ENCODE peak calls at places on chromosome 14, in four cellular contexts. One of them, this sample, is unnamed.

GRCh38 chr14:102182190-102182589 is 42.5 kb downstream of the WDR20 start:
- DNase-seq in spleen: no peak
- DNase-seq in upper lobe of right lung: no peak
- DNase-seq in neuronal stem cell: no peak
- DNase-seq in this sample: no peak

GRCh38 chr14:65281991-65282908 is 130.3 kb upstream of the FUT8 start:
- DNase-seq in spleen: no peak
- DNase-seq in upper lobe of right lung: no peak
- DNase-seq in neuronal stem cell: peak; percentile 73
- DNase-seq in this sample: peak; percentile 88

GRCh38 chr14:29486132-29486531 is 441.5 kb downstream of the PRKD1 start:
- DNase-seq in spleen: no peak
- DNase-seq in upper lobe of right lung: no peak
- DNase-seq in neuronal stem cell: no peak
- DNase-seq in this sample: no peak

GRCh38 chr14:93019367-93019843 is 96.3 kb downstream of the ITPK1 start:
- DNase-seq in spleen: no peak
- DNase-seq in upper lobe of right lung: no peak
- DNase-seq in neuronal stem cell: no peak
- DNase-seq in this sample: no peak

GRCh38 chr14:21428930-21429329 is 27.0 kb downstream of the CHD8 start:
- DNase-seq in spleen: no peak
- DNase-seq in upper lobe of right lung: no peak
- DNase-seq in neuronal stem cell: no peak
- DNase-seq in this sample: no peak

GRCh38 chr14:21476526-21476924 is 234 bp downstream of the RAB2B start:
- DNase-seq in spleen: peak; percentile 95
- DNase-seq in upper lobe of right lung: peak; percentile 95
- DNase-seq in neuronal stem cell: no peak
- DNase-seq in this sample: peak; percentile 91

GRCh38 chr14:71324767-71325272 is 417.6 kb downstream of the PCNX1 start:
- DNase-seq in spleen: no peak
- DNase-seq in upper lobe of right lung: no peak
- DNase-seq in neuronal stem cell: no peak
- DNase-seq in this sample: peak; percentile 65

GRCh38 chr14:101130861-101131260 is 227.3 kb upstream of the RTL1 start:
- DNase-seq in spleen: peak; percentile 70
- DNase-seq in upper lobe of right lung: peak; percentile 51
- DNase-seq in neuronal stem cell: no peak
- DNase-seq in this sample: peak; percentile 32

GRCh38 chr14:61358812-61359211 is 37.4 kb downstream of the PRKCH start:
- DNase-seq in spleen: no peak
- DNase-seq in upper lobe of right lung: no peak
- DNase-seq in neuronal stem cell: no peak
- DNase-seq in this sample: no peak

GRCh38 chr14:24673534-24674203 is 39.7 kb upstream of the GZMB start:
- DNase-seq in spleen: no peak
- DNase-seq in upper lobe of right lung: no peak
- DNase-seq in neuronal stem cell: no peak
- DNase-seq in this sample: no peak

GRCh38 chr14:90204516-90204915 is 51.8 kb upstream of the PSMC1 start:
- DNase-seq in spleen: no peak
- DNase-seq in upper lobe of right lung: no peak
- DNase-seq in neuronal stem cell: no peak
- DNase-seq in this sample: no peak

GRCh38 chr14:92646952-92647461 is 101.4 kb downstream of the LGMN start:
- DNase-seq in spleen: peak; percentile 27
- DNase-seq in upper lobe of right lung: no peak
- DNase-seq in neuronal stem cell: no peak
- DNase-seq in this sample: peak; percentile 4

GRCh38 chr14:25049559-25050493 is at the start of gene STXBP6:
- DNase-seq in spleen: no peak
- DNase-seq in upper lobe of right lung: peak; percentile 83
- DNase-seq in neuronal stem cell: peak; percentile 71
- DNase-seq in this sample: peak; percentile 88

GRCh38 chr14:92595267-92595666 is 81.7 kb downstream of the RIN3 start:
- DNase-seq in spleen: no peak
- DNase-seq in upper lobe of right lung: no peak
- DNase-seq in neuronal stem cell: no peak
- DNase-seq in this sample: no peak

GRCh38 chr14:54881761-54882401 is 20.7 kb downstream of the GCH1 start:
- DNase-seq in spleen: no peak
- DNase-seq in upper lobe of right lung: no peak
- DNase-seq in neuronal stem cell: no peak
- DNase-seq in this sample: no peak

GRCh38 chr14:61444215-61444768 is 122.9 kb downstream of the PRKCH start:
- DNase-seq in spleen: peak; percentile 81
- DNase-seq in upper lobe of right lung: no peak
- DNase-seq in neuronal stem cell: no peak
- DNase-seq in this sample: no peak

GRCh38 chr14:75476274-75476995 is 45.8 kb upstream of the BATF start:
- DNase-seq in spleen: no peak
- DNase-seq in upper lobe of right lung: peak; percentile 89
- DNase-seq in neuronal stem cell: no peak
- DNase-seq in this sample: peak; percentile 59

GRCh38 chr14:63478024-63478423 is 65.2 kb downstream of the PPP2R5E start:
- DNase-seq in spleen: no peak
- DNase-seq in upper lobe of right lung: no peak
- DNase-seq in neuronal stem cell: no peak
- DNase-seq in this sample: no peak

GRCh38 chr14:79465651-79466050 is 745.7 kb downstream of the DIO2 start:
- DNase-seq in spleen: no peak
- DNase-seq in upper lobe of right lung: no peak
- DNase-seq in neuronal stem cell: no peak
- DNase-seq in this sample: no peak

GRCh38 chr14:90061849-90062794 is at the start of gene KCNK13:
- DNase-seq in spleen: no peak
- DNase-seq in upper lobe of right lung: no peak
- DNase-seq in neuronal stem cell: peak; percentile 39
- DNase-seq in this sample: peak; percentile 75

GRCh38 chr14:100732766-100733100 is 6.0 kb downstream of the DLK1 start:
- DNase-seq in spleen: peak; percentile 43
- DNase-seq in upper lobe of right lung: no peak
- DNase-seq in neuronal stem cell: no peak
- DNase-seq in this sample: no peak

GRCh38 chr14:95305940-95306339 is 13.8 kb downstream of the CLMN start:
- DNase-seq in spleen: no peak
- DNase-seq in upper lobe of right lung: no peak
- DNase-seq in neuronal stem cell: no peak
- DNase-seq in this sample: no peak

GRCh38 chr14:50069325-50069724 is 47.0 kb downstream of the VCPKMT start:
- DNase-seq in spleen: no peak
- DNase-seq in upper lobe of right lung: no peak
- DNase-seq in neuronal stem cell: no peak
- DNase-seq in this sample: no peak

GRCh38 chr14:106210650-106211049 is 684.3 kb downstream of the TMEM121 start:
- DNase-seq in spleen: no peak
- DNase-seq in upper lobe of right lung: no peak
- DNase-seq in neuronal stem cell: no peak
- DNase-seq in this sample: no peak

GRCh38 chr14:52279405-52279804 is 11.9 kb downstream of the PTGDR start:
- DNase-seq in spleen: no peak
- DNase-seq in upper lobe of right lung: no peak
- DNase-seq in neuronal stem cell: no peak
- DNase-seq in this sample: no peak

GRCh38 chr14:59262717-59263469 is 74.4 kb downstream of the DAAM1 start:
- DNase-seq in spleen: no peak
- DNase-seq in upper lobe of right lung: no peak
- DNase-seq in neuronal stem cell: no peak
- DNase-seq in this sample: peak; percentile 25

GRCh38 chr14:24849471-24849870 is 200.5 kb downstream of the STXBP6 start:
- DNase-seq in spleen: no peak
- DNase-seq in upper lobe of right lung: no peak
- DNase-seq in neuronal stem cell: no peak
- DNase-seq in this sample: no peak

GRCh38 chr14:65938738-65939137 is 526.2 kb downstream of the FUT8 start:
- DNase-seq in spleen: no peak
- DNase-seq in upper lobe of right lung: no peak
- DNase-seq in neuronal stem cell: no peak
- DNase-seq in this sample: no peak

GRCh38 chr14:65840786-65841185 is 428.3 kb downstream of the FUT8 start:
- DNase-seq in spleen: no peak
- DNase-seq in upper lobe of right lung: no peak
- DNase-seq in neuronal stem cell: no peak
- DNase-seq in this sample: no peak

GRCh38 chr14:72543325-72543724 is 350.6 kb downstream of the DPF3 start:
- DNase-seq in spleen: no peak
- DNase-seq in upper lobe of right lung: no peak
- DNase-seq in neuronal stem cell: no peak
- DNase-seq in this sample: no peak

GRCh38 chr14:57391609-57392195 is 1.3 kb downstream of the NAA30 start:
- DNase-seq in spleen: no peak
- DNase-seq in upper lobe of right lung: no peak
- DNase-seq in neuronal stem cell: no peak
- DNase-seq in this sample: no peak

GRCh38 chr14:32010561-32011188 is 66.4 kb upstream of the ARHGAP5 start:
- DNase-seq in spleen: no peak
- DNase-seq in upper lobe of right lung: no peak
- DNase-seq in neuronal stem cell: no peak
- DNase-seq in this sample: no peak

DNA sequence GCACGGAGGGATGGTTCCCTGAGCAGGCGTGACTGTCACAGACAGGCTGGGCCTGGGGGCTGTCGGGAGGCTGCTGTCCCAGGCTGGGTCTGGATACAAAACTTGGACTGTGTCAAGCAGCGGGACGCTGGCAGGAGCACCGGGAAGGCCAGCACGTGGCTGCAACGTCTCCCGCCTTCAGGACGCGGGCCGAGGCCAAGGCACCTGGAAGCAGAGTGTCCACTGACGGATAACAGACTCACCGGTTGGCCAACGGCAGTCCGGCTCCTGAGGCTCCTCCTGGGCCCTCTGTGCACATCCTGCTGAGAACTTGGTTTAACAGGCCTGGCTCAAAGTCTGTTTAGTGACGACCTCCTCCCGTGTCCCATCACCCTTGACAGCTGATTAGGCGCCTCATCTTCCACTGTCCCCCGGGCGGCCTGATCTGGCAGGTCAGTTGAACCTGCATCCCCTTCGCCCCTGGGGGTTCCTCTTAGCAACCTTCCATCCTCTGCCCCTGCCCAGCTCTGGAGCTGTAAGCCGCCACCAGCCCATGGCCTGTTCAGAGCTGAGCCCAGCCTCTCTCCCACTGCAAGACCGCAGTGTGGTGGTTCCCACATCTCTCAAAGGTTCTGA is 2.5 kb downstream of the XRCC3 start:
- DNase-seq in spleen: no peak
- DNase-seq in upper lobe of right lung: no peak
- DNase-seq in neuronal stem cell: no peak
- DNase-seq in this sample: no peak
- H3K4me3 ChIP-seq in spleen: no peak overlapping the region
- H3K4me3 ChIP-seq in upper lobe of right lung: no peak overlapping the region
- H3K4me3 ChIP-seq in neuronal stem cell: no peak overlapping the region
- H3K4me3 ChIP-seq in this sample: no peak overlapping the region

DNA sequence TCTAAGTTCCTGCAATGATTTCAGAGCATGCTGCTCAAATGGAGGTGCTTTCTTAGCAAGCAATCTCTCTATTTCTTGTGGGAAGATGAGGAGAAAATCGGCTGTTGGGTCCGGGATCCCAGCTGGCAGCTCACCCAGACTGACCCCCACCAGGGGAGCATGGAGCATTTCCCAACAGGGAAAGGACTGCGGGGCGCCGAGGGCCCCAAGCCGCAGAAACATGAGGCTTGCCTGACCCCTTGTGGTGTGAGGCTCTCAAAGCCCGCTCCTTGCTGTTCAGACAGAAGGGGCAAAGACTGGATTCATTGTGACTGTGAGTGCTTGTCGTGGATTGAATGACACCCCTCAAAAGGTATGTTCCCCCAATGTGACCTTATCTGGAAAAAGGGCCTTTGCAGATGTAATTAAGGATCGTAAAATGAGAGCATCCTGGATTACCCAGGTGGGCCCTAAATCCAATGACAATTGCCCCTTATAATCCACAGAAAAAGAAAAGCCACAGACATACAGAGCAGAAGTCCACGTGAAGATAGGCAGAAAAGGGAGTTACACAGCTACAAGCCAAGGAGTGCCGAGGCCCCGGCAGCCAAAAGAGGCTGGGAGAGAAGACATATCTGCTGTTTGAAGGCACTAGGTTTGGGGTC is 116.3 kb upstream of the VASH1 start:
- DNase-seq in spleen: no peak
- DNase-seq in upper lobe of right lung: no peak
- DNase-seq in neuronal stem cell: peak; percentile 49
- DNase-seq in this sample: peak; percentile 71
- H3K27me3 ChIP-seq in spleen: no peaks in the 10 kb centered on the region
- H3K27me3 ChIP-seq in upper lobe of right lung: no peaks in the 10 kb centered on the region
- H3K27me3 ChIP-seq in neuronal stem cell: no peaks in the 10 kb centered on the region
- H3K27me3 ChIP-seq in this sample: no peaks in the 10 kb centered on the region

GRCh38 chr14:98907981-98908544 is 363.9 kb downstream of the BCL11B start:
- DNase-seq in spleen: no peak
- DNase-seq in upper lobe of right lung: no peak
- DNase-seq in neuronal stem cell: no peak
- DNase-seq in this sample: no peak
- H3K36me3 ChIP-seq in spleen: no peaks in the 10 kb centered on the region
- H3K36me3 ChIP-seq in upper lobe of right lung: no peaks in the 10 kb centered on the region
- H3K36me3 ChIP-seq in neuronal stem cell: no peaks in the 10 kb centered on the region
- H3K36me3 ChIP-seq in this sample: no peaks in the 10 kb centered on the region

DNA sequence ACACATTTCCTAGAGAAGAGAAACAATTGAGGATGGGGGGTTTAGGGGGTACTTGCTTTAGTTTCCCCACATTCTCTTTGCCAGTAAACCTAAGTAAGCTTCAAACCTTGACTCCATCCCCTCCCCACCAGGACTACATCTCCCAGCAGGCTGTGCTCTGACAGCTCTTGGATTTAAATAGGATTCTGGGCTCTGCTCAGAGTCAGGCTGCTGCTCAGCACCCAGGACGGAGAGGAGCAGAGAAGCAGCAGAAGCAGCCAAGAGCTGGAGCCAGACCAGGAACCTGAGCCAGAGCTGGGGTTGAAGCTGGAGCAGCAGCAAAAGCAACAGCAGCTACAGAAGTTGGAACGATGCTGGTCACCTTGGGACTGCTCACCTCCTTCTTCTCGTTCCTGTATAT is 20.6 kb downstream of the RDH12 start:
- DNase-seq in spleen: no peak
- DNase-seq in upper lobe of right lung: no peak
- DNase-seq in neuronal stem cell: no peak
- DNase-seq in this sample: peak; percentile 53
- H3K4me3 ChIP-seq in spleen: no peak overlapping the region
- H3K4me3 ChIP-seq in upper lobe of right lung: no peak overlapping the region
- H3K4me3 ChIP-seq in neuronal stem cell: no peak overlapping the region
- H3K4me3 ChIP-seq in this sample: no peak overlapping the region

This sample was measured in H7.